ENCODE peak calls at places on chromosomes 2 and 18, in seven cellular contexts. W is neuronal stem cell, U is IMR-90, E is H9, Z is mesenchymal stem cell, G is H1, B is mesendoderm. R is an unnamed sample.

GRCh38 chr2:84908948-84909713 is 3.7 kb downstream of the TMSB10 start:
- DNase-seq in B (no peak), W (no peak), E (no peak), G (no peak), U (no peak), Z (no peak), R (no peak)

GRCh38 chr18:79483971-79484491 is 88.3 kb downstream of the NFATC1 start:
- DNase-seq in W (no peak), U (no peak), B (no peak), Z (no peak), E (no peak), G (no peak), R (no peak)

GRCh38 chr18:72235422-72235821 is 308.7 kb downstream of the CBLN2 start:
- DNase-seq in E (peak; percentile 33), Z (no peak), U (no peak), G (no peak), B (peak; percentile 94), W (peak; percentile 71), R (no peak)

GRCh38 chr2:46845542-46846453 is 69.8 kb downstream of the MCFD2 start:
- DNase-seq in U (no peak), E (no peak), G (no peak), B (no peak), W (no peak), Z (no peak), R (no peak)

GRCh38 chr2:239929504-239929903 is 95.6 kb downstream of the NDUFA10 start:
- DNase-seq in B (no peak), W (no peak), U (no peak), G (no peak), E (peak; percentile 11), Z (no peak), R (no peak)

GRCh38 chr18:36630917-36631316 is 197.9 kb downstream of the TPGS2 start:
- DNase-seq in E (no peak), U (no peak), B (no peak), W (no peak), G (no peak), Z (no peak), R (no peak)

GRCh38 chr18:50704541-50704940 is 115.3 kb downstream of the MRO start:
- DNase-seq in E (no peak), G (no peak), Z (no peak), W (no peak), U (no peak), B (peak; percentile 28), R (peak; percentile 14)

GRCh38 chr2:181431674-181432073 is 25.5 kb upstream of the ITGA4 start:
- DNase-seq in G (no peak), W (no peak), U (no peak), B (no peak), Z (no peak), E (no peak), R (no peak)

GRCh38 chr2:32752205-32752604 is 124.4 kb downstream of the TTC27 start:
- DNase-seq in B (no peak), G (no peak), E (no peak), Z (no peak), W (no peak), U (peak; percentile 58), R (no peak)

GRCh38 chr2:25301453-25302352 is 40.0 kb downstream of the DNMT3A start:
- DNase-seq in U (peak; percentile 91), G (no peak), Z (peak; percentile 84), B (no peak), W (no peak), E (no peak), R (no peak)

GRCh38 chr18:48835745-48836191 is 115.0 kb downstream of the SMAD7 start:
- DNase-seq in E (no peak), B (no peak), G (no peak), U (no peak), W (no peak), Z (no peak), R (no peak)

GRCh38 chr2:182726473-182726872 is 10.4 kb downstream of the DNAJC10 start:
- DNase-seq in Z (no peak), U (no peak), W (no peak), E (no peak), B (no peak), G (no peak), R (no peak)

GRCh38 chr2:126906781-126907180 is 8.1 kb downstream of the TEX51 start:
- DNase-seq in U (no peak), B (no peak), G (no peak), E (peak; percentile 16), W (no peak), Z (no peak), R (no peak)

GRCh38 chr2:795245-796041 is 118.2 kb upstream of the TMEM18 start:
- DNase-seq in W (no peak), E (peak; percentile 20), U (no peak), G (peak; percentile 34), B (no peak), Z (no peak), R (no peak)

GRCh38 chr18:48330016-48330991 is 78.9 kb downstream of the ZBTB7C start:
- DNase-seq in G (no peak), B (no peak), W (no peak), E (no peak), Z (peak; percentile 77), U (peak; percentile 69), R (no peak)

GRCh38 chr2:56474412-56475158 is 290.8 kb downstream of the CCDC85A start:
- DNase-seq in Z (peak; percentile 65), B (no peak), E (no peak), G (no peak), W (no peak), U (no peak), R (no peak)

GRCh38 chr2:81853331-81853730 is 1548.8 kb upstream of the LRRTM1 start:
- DNase-seq in B (peak; percentile 2), E (no peak), Z (peak; percentile 44), W (no peak), G (no peak), U (peak; percentile 0), R (no peak)

GRCh38 chr2:75142081-75142480 is 57.2 kb downstream of the TACR1 start:
- DNase-seq in B (no peak), U (no peak), E (no peak), W (no peak), G (no peak), Z (no peak), R (no peak)

GRCh38 chr2:72917138-72917874 is at the start of gene EMX1:
- DNase-seq in G (peak; percentile 89), U (no peak), W (peak; percentile 83), B (peak; percentile 93), Z (peak; percentile 26), E (peak; percentile 93), R (peak; percentile 74)

GRCh38 chr2:6167592-6168138 is 475.5 kb downstream of the SOX11 start:
- DNase-seq in W (no peak), U (no peak), G (no peak), B (no peak), Z (no peak), E (no peak), R (no peak)

GRCh38 chr2:16008856-16009255 is 68.5 kb downstream of the MYCN start:
- DNase-seq in W (no peak), U (no peak), E (no peak), B (no peak), G (no peak), Z (no peak), R (peak; percentile 70)

GRCh38 chr2:75021672-75022071 is 63.2 kb downstream of the POLE4 start:
- DNase-seq in E (no peak), Z (peak; percentile 50), G (no peak), B (peak; percentile 76), U (peak; percentile 80), W (no peak), R (peak; percentile 91)

GRCh38 chr2:3805120-3805519 is 101.7 kb downstream of the DCDC2C start:
- DNase-seq in U (no peak), B (peak; percentile 72), G (peak; percentile 83), Z (no peak), W (peak; percentile 17), E (peak; percentile 80), R (no peak)

GRCh38 chr2:120349125-120349921 is 3.4 kb downstream of the INHBB start:
- DNase-seq in G (no peak), B (no peak), W (no peak), U (no peak), Z (no peak), E (no peak), R (no peak)
- H3K23ac ChIP-seq in G (no peak overlapping the region), B (no peak overlapping the region), W (peak overlapping the region; percentile 32), U (no peak overlapping the region), Z (no peak overlapping the region), E (no peak overlapping the region), R (no peak overlapping the region)

DNA sequence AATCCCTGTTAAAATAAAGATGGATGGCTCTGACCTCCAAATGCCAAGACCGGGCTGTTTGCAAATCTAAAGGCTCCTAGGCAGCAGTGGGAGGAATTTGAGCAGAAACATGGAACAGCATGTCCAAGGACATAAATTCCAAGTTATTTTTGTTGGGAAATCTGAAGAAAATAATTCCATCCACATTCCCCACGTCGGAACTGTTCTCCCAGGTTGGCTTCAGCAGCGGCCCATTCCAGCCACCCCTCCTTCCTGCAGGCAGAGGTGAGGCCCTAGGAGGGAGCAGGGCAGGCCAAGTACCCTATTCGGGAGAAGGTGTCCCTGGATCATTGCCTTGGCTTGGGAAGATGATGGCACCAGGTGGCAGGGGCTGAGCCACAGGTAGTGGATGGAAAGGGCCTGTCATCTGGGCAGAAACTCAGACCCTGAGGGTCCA is 117.1 kb downstream of the CAPN13 start:
- DNase-seq in U (no peak), W (no peak), B (no peak), G (peak; percentile 30), Z (no peak), E (no peak), R (no peak)
- H3K4me1 ChIP-seq in U (peaks cover 18% of the 10 kb centered on the region), W (no peaks in the 10 kb centered on the region), B (no peaks in the 10 kb centered on the region), G (no peaks in the 10 kb centered on the region), Z (no peaks in the 10 kb centered on the region), E (no peaks in the 10 kb centered on the region), R (no peaks in the 10 kb centered on the region)

DNA sequence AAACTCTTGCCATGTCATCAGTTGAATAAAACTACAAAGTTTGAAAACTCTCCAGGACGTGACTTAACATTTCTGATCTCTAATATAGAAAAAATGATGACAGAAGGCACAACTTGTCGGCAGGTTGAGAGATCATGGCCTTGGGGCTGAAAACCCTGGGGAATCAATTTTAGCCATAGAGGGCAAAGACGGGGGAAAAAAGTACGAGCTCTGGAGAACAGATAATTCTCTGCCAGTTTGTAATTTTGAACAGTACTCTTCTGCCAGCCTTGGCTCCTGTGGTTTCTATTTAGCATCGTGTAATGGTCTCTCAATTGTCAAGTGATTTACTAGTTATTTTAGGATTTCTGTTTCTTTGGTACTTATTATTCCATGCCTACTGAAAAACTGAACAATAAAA is 25.3 kb upstream of the CPS1 start:
- DNase-seq in G (no peak), U (no peak), B (no peak), E (no peak), Z (no peak), W (no peak), R (no peak)
- H3K23ac ChIP-seq in G (no peak overlapping the region), U (no peak overlapping the region), B (no peak overlapping the region), E (no peak overlapping the region), Z (no peak overlapping the region), W (no peak overlapping the region), R (no peak overlapping the region)

DNA sequence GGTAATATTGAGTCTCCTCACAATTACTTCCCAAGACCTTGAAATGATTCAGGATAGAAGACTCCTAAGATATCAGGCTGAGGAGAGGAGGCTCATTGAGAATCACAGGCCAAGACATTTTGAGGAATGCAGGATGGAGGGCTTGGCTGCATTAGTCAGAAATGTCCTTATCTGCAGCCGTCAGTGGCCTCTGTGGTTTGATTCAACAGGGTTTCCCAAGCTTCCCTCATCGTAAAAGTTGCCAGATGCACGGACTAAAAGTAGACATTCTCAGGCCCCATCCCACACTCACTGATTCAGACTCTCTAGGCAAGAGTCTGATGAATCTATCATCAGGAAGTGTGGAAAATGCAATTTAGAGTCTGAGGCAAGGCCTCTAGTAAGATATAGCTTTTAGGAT is 34.0 kb upstream of the TMEM178A start:
- DNase-seq in W (no peak), G (no peak), Z (peak; percentile 90), B (no peak), U (peak; percentile 98), E (no peak), R (peak; percentile 6)
- H3K4me1 ChIP-seq in W (peaks cover 7% of the 10 kb centered on the region), G (no peaks in the 10 kb centered on the region), Z (no peaks in the 10 kb centered on the region), B (no peaks in the 10 kb centered on the region), U (peaks cover 6% of the 10 kb centered on the region), E (no peaks in the 10 kb centered on the region), R (no peaks in the 10 kb centered on the region)